ENCODE peak calls at places on chromosomes 3 and 15, in ten cellular contexts. V, X, Q, W, S, P, N, O, B and G are unnamed samples.
A peak's percentile ranks its signal among the peaks of the same experiment; 100 is the strongest.

GRCh38 chr3:42052132-42052866 is 38.9 kb upstream of the TRAK1 start:
- DNase-seq in V (no peak), X (no peak), Q (no peak), W (no peak), S (no peak), P (no peak), N (no peak), O (no peak), B (peak; percentile 61), G (no peak)

GRCh38 chr3:28504945-28505344 is 156.3 kb upstream of the AZI2 start:
- DNase-seq in V (no peak), X (no peak), Q (no peak), W (no peak), S (no peak), P (no peak), N (no peak), O (no peak), B (no peak), G (no peak)

GRCh38 chr3:121431717-121432517 is 113.9 kb downstream of the POLQ start:
- DNase-seq in V (no peak), X (no peak), Q (peak; percentile 4), W (peak; percentile 35), S (peak; percentile 19), P (peak; percentile 62), N (peak; percentile 5), O (no peak), B (peak; percentile 48), G (no peak)

GRCh38 chr3:133663569-133664313 is 2.0 kb upstream of the TOPBP1 start:
- DNase-seq in V (no peak), X (peak; percentile 37), Q (peak; percentile 24), W (peak; percentile 64), S (no peak), P (peak; percentile 73), N (peak; percentile 69), O (peak; percentile 79), B (peak; percentile 64), G (peak; percentile 89)

GRCh38 chr3:112651516-112651915 is 10.6 kb upstream of the CCDC80 start:
- DNase-seq in V (no peak), X (no peak), Q (no peak), W (no peak), S (no peak), P (no peak), N (no peak), O (no peak), B (no peak), G (peak; percentile 93)

GRCh38 chr15:92693922-92694331 is 38.4 kb upstream of the FAM174B start:
- DNase-seq in V (no peak), X (peak; percentile 24), Q (no peak), W (peak; percentile 10), S (no peak), P (no peak), N (peak; percentile 38), O (no peak), B (no peak), G (peak; percentile 35)

GRCh38 chr15:49314729-49315128 is 108.3 kb upstream of the FGF7 start:
- DNase-seq in V (no peak), X (no peak), Q (no peak), W (no peak), S (no peak), P (no peak), N (no peak), O (no peak), B (no peak), G (no peak)

GRCh38 chr3:3027976-3028567 is 82.1 kb downstream of the IL5RA start:
- DNase-seq in V (no peak), X (no peak), Q (no peak), W (no peak), S (no peak), P (peak; percentile 48), N (no peak), O (no peak), B (no peak), G (no peak)

GRCh38 chr3:171049831-171050444 is 23.4 kb upstream of the SLC2A2 start:
- DNase-seq in V (no peak), X (peak; percentile 27), Q (peak; percentile 12), W (peak; percentile 64), S (peak; percentile 39), P (peak; percentile 61), N (peak; percentile 74), O (peak; percentile 54), B (peak; percentile 57), G (no peak)

GRCh38 chr3:114333923-114334240 is 40.1 kb downstream of the TIGIT start:
- DNase-seq in V (no peak), X (no peak), Q (no peak), W (no peak), S (no peak), P (no peak), N (no peak), O (no peak), B (no peak), G (no peak)

GRCh38 chr3:117439812-117440211 is 730.2 kb downstream of the TUSC7 start:
- DNase-seq in V (no peak), X (no peak), Q (no peak), W (peak; percentile 55), S (no peak), P (no peak), N (no peak), O (peak; percentile 97), B (peak; percentile 17), G (no peak)

GRCh38 chr15:74857082-74857655 is 14.2 kb upstream of the ULK3 start:
- DNase-seq in V (no peak), X (no peak), Q (peak; percentile 57), W (peak; percentile 29), S (peak; percentile 70), P (peak; percentile 66), N (no peak), O (no peak), B (no peak), G (peak; percentile 76)